ENCODE peak calls at places on chromosomes 13 and 19, in ten cellular contexts. Z, I, W, B, U, F, L, H, X and G are unnamed samples.
A peak's percentile ranks its signal among the peaks of the same experiment; 100 is the strongest.

GRCh38 chr19:50460161-50460765 is 16.0 kb upstream of the EMC10 start:
- DNase-seq in Z (no peak), I (no peak), W (no peak), B (no peak), U (no peak), F (no peak), L (no peak), H (no peak), X (no peak), G (no peak)

GRCh38 chr13:20389696-20390525 is 135.7 kb downstream of the CRYL1 start:
- DNase-seq in Z (no peak), I (no peak), W (no peak), B (no peak), U (no peak), F (no peak), L (no peak), H (no peak), X (no peak), G (no peak)

GRCh38 chr19:38003427-38004099 is 96.6 kb downstream of the SIPA1L3 start:
- DNase-seq in Z (no peak), I (peak; percentile 60), W (peak; percentile 76), B (no peak), U (peak; percentile 84), F (peak; percentile 91), L (peak; percentile 84), H (peak; percentile 5), X (peak; percentile 73), G (peak; percentile 85)

GRCh38 chr19:5805465-5806132 is 732 bp downstream of the NRTN start:
- DNase-seq in Z (peak; percentile 40), I (peak; percentile 79), W (peak; percentile 84), B (peak; percentile 54), U (peak; percentile 73), F (peak; percentile 32), L (no peak), H (peak; percentile 60), X (no peak), G (peak; percentile 97)

GRCh38 chr19:28307963-28308362 is 905.0 kb downstream of the UQCRFS1 start:
- DNase-seq in Z (no peak), I (no peak), W (no peak), B (no peak), U (no peak), F (no peak), L (no peak), H (no peak), X (no peak), G (no peak)

GRCh38 chr19:24140099-24140498 is 53.1 kb downstream of the ZNF254 start:
- DNase-seq in Z (no peak), I (no peak), W (no peak), B (no peak), U (no peak), F (peak; percentile 61), L (peak; percentile 33), H (no peak), X (no peak), G (no peak)

GRCh38 chr19:34666200-34666957 is 10.6 kb downstream of the SCGB2B2 start:
- DNase-seq in Z (no peak), I (no peak), W (no peak), B (no peak), U (no peak), F (no peak), L (no peak), H (no peak), X (no peak), G (no peak)

GRCh38 chr19:49468746-49469447 is 5.1 kb upstream of the FLT3LG start:
- DNase-seq in Z (peak; percentile 80), I (peak; percentile 67), W (peak; percentile 83), B (peak; percentile 85), U (peak; percentile 89), F (no peak), L (no peak), H (peak; percentile 83), X (no peak), G (peak; percentile 94)

GRCh38 chr19:49954092-49954825 is 6.7 kb downstream of the SIGLEC11 start:
- DNase-seq in Z (no peak), I (no peak), W (no peak), B (no peak), U (no peak), F (no peak), L (peak; percentile 9), H (no peak), X (no peak), G (no peak)

GRCh38 chr19:53086949-53087348 is 16.3 kb downstream of the ZNF160 start:
- DNase-seq in Z (no peak), I (no peak), W (peak; percentile 70), B (no peak), U (peak; percentile 78), F (no peak), L (no peak), H (no peak), X (peak; percentile 46), G (no peak)

GRCh38 chr13:102721800-102722231 is 27.0 kb upstream of the METTL21C start:
- DNase-seq in Z (no peak), I (no peak), W (no peak), B (no peak), U (no peak), F (no peak), L (peak; percentile 90), H (no peak), X (peak; percentile 93), G (no peak)

GRCh38 chr13:28654276-28654675 is 4.7 kb upstream of the POMP start:
- DNase-seq in Z (no peak), I (no peak), W (no peak), B (no peak), U (no peak), F (no peak), L (no peak), H (no peak), X (no peak), G (no peak)

GRCh38 chr19:18063463-18063862 is 23.3 kb downstream of the IL12RB1 start:
- DNase-seq in Z (no peak), I (no peak), W (no peak), B (no peak), U (no peak), F (no peak), L (no peak), H (no peak), X (no peak), G (peak; percentile 48)

GRCh38 chr13:82432949-82433348 is 1449.3 kb downstream of the SLITRK1 start:
- DNase-seq in Z (no peak), I (no peak), W (no peak), B (no peak), U (no peak), F (no peak), L (no peak), H (no peak), X (no peak), G (no peak)

GRCh38 chr13:50609016-50609415 is 234.5 kb downstream of the DLEU7 start:
- DNase-seq in Z (no peak), I (no peak), W (no peak), B (no peak), U (no peak), F (no peak), L (no peak), H (no peak), X (no peak), G (no peak)

GRCh38 chr13:103883152-103883551 is 816.9 kb upstream of the SLC10A2 start:
- DNase-seq in Z (no peak), I (peak; percentile 33), W (peak; percentile 88), B (no peak), U (peak; percentile 87), F (no peak), L (peak; percentile 59), H (no peak), X (peak; percentile 94), G (peak; percentile 83)

GRCh38 chr13:98416408-98416807 is 160.5 kb downstream of the STK24 start:
- DNase-seq in Z (no peak), I (peak; percentile 83), W (no peak), B (no peak), U (no peak), F (peak; percentile 20), L (no peak), H (no peak), X (no peak), G (no peak)

GRCh38 chr19:49570997-49571676 is 9.2 kb downstream of the NOSIP start:
- DNase-seq in Z (no peak), I (peak; percentile 73), W (no peak), B (no peak), U (no peak), F (no peak), L (no peak), H (no peak), X (no peak), G (peak; percentile 67)

GRCh38 chr19:10009269-10009665 is 1.0 kb downstream of the COL5A3 start:
- DNase-seq in Z (peak; percentile 8), I (peak; percentile 61), W (peak; percentile 87), B (peak; percentile 70), U (peak; percentile 87), F (no peak), L (peak; percentile 76), H (peak; percentile 38), X (no peak), G (peak; percentile 89)

GRCh38 chr13:61107989-61108388 is 307.7 kb downstream of the PCDH20 start:
- DNase-seq in Z (no peak), I (no peak), W (no peak), B (no peak), U (no peak), F (no peak), L (no peak), H (no peak), X (no peak), G (no peak)

GRCh38 chr19:1864480-1865171 is 1.2 kb upstream of the KLF16 start:
- DNase-seq in Z (no peak), I (peak; percentile 75), W (peak; percentile 87), B (peak; percentile 54), U (peak; percentile 82), F (no peak), L (no peak), H (peak; percentile 47), X (no peak), G (peak; percentile 91)

GRCh38 chr13:19960673-19961015 is 2.1 kb downstream of the ZMYM2 start:
- DNase-seq in Z (no peak), I (no peak), W (no peak), B (no peak), U (no peak), F (no peak), L (no peak), H (no peak), X (peak; percentile 31), G (no peak)